ENCODE peak calls at places on chromosome 14, in ten cellular contexts. One of them, this sample, is unnamed.
A peak's percentile ranks its signal among the peaks of the same experiment; 100 is the strongest.

GRCh38 chr14:70882771-70883492 is 24.3 kb upstream of the PCNX1 start:
- DNase-seq in hepatocyte: no peak
- DNase-seq in activated CD4-positive, alpha-beta T cell treated with anti-CD3 and anti-CD28 coated beads for 1 hour: no peak
- DNase-seq in NCI-H1694: no peak
- DNase-seq in skeletal muscle cell: peak; percentile 75
- DNase-seq in EH: peak; percentile 83
- DNase-seq in midbrain: no peak
- DNase-seq in HFF-Myc: peak; percentile 82
- DNase-seq in NCI-H1092: no peak
- DNase-seq in Kasumi-1: peak; percentile 98
- DNase-seq in this sample: no peak

GRCh38 chr14:75450381-75451276 is 22.8 kb downstream of the JDP2 start:
- DNase-seq in hepatocyte: peak; percentile 70
- DNase-seq in activated CD4-positive, alpha-beta T cell treated with anti-CD3 and anti-CD28 coated beads for 1 hour: no peak
- DNase-seq in NCI-H1694: no peak
- DNase-seq in skeletal muscle cell: no peak
- DNase-seq in EH: no peak
- DNase-seq in midbrain: no peak
- DNase-seq in HFF-Myc: no peak
- DNase-seq in NCI-H1092: peak; percentile 17
- DNase-seq in Kasumi-1: no peak
- DNase-seq in this sample: no peak

GRCh38 chr14:74898694-74899093 is 17.0 kb downstream of the DLST start:
- DNase-seq in hepatocyte: peak; percentile 55
- DNase-seq in activated CD4-positive, alpha-beta T cell treated with anti-CD3 and anti-CD28 coated beads for 1 hour: no peak
- DNase-seq in NCI-H1694: no peak
- DNase-seq in skeletal muscle cell: no peak
- DNase-seq in EH: no peak
- DNase-seq in midbrain: no peak
- DNase-seq in HFF-Myc: no peak
- DNase-seq in NCI-H1092: no peak
- DNase-seq in Kasumi-1: no peak
- DNase-seq in this sample: no peak

GRCh38 chr14:49986344-49987014 is 93.6 kb downstream of the ARF6 start:
- DNase-seq in hepatocyte: no peak
- DNase-seq in activated CD4-positive, alpha-beta T cell treated with anti-CD3 and anti-CD28 coated beads for 1 hour: no peak
- DNase-seq in NCI-H1694: no peak
- DNase-seq in skeletal muscle cell: no peak
- DNase-seq in EH: peak; percentile 61
- DNase-seq in midbrain: no peak
- DNase-seq in HFF-Myc: no peak
- DNase-seq in NCI-H1092: no peak
- DNase-seq in Kasumi-1: no peak
- DNase-seq in this sample: no peak

GRCh38 chr14:65332141-65332871 is 80.2 kb upstream of the FUT8 start:
- DNase-seq in hepatocyte: no peak
- DNase-seq in activated CD4-positive, alpha-beta T cell treated with anti-CD3 and anti-CD28 coated beads for 1 hour: no peak
- DNase-seq in NCI-H1694: no peak
- DNase-seq in skeletal muscle cell: peak; percentile 23
- DNase-seq in EH: peak; percentile 69
- DNase-seq in midbrain: no peak
- DNase-seq in HFF-Myc: no peak
- DNase-seq in NCI-H1092: no peak
- DNase-seq in Kasumi-1: no peak
- DNase-seq in this sample: no peak

GRCh38 chr14:100031506-100032281 is 33.5 kb upstream of the EVL start:
- DNase-seq in hepatocyte: peak; percentile 78
- DNase-seq in activated CD4-positive, alpha-beta T cell treated with anti-CD3 and anti-CD28 coated beads for 1 hour: no peak
- DNase-seq in NCI-H1694: no peak
- DNase-seq in skeletal muscle cell: peak; percentile 96
- DNase-seq in EH: peak; percentile 99
- DNase-seq in midbrain: no peak
- DNase-seq in HFF-Myc: peak; percentile 93
- DNase-seq in NCI-H1092: no peak
- DNase-seq in Kasumi-1: peak; percentile 30
- DNase-seq in this sample: no peak

GRCh38 chr14:89767861-89768268 is 186.7 kb downstream of the EFCAB11 start:
- DNase-seq in hepatocyte: peak; percentile 34
- DNase-seq in activated CD4-positive, alpha-beta T cell treated with anti-CD3 and anti-CD28 coated beads for 1 hour: peak; percentile 50
- DNase-seq in NCI-H1694: peak; percentile 82
- DNase-seq in skeletal muscle cell: no peak
- DNase-seq in EH: peak; percentile 67
- DNase-seq in midbrain: peak; percentile 13
- DNase-seq in HFF-Myc: peak; percentile 15
- DNase-seq in NCI-H1092: peak; percentile 7
- DNase-seq in Kasumi-1: peak; percentile 77
- DNase-seq in this sample: peak; percentile 53

GRCh38 chr14:103847954-103848719 is 762 bp upstream of the PPP1R13B start:
- DNase-seq in hepatocyte: peak; percentile 81
- DNase-seq in activated CD4-positive, alpha-beta T cell treated with anti-CD3 and anti-CD28 coated beads for 1 hour: no peak
- DNase-seq in NCI-H1694: no peak
- DNase-seq in skeletal muscle cell: no peak
- DNase-seq in EH: no peak
- DNase-seq in midbrain: peak; percentile 45
- DNase-seq in HFF-Myc: no peak
- DNase-seq in NCI-H1092: peak; percentile 52
- DNase-seq in Kasumi-1: no peak
- DNase-seq in this sample: peak; percentile 51

GRCh38 chr14:22982477-22983245 is at the start of gene AJUBA:
- DNase-seq in hepatocyte: peak; percentile 93
- DNase-seq in activated CD4-positive, alpha-beta T cell treated with anti-CD3 and anti-CD28 coated beads for 1 hour: peak; percentile 53
- DNase-seq in NCI-H1694: peak; percentile 25
- DNase-seq in skeletal muscle cell: peak; percentile 87
- DNase-seq in EH: peak; percentile 93
- DNase-seq in midbrain: peak; percentile 60
- DNase-seq in HFF-Myc: peak; percentile 72
- DNase-seq in NCI-H1092: no peak
- DNase-seq in Kasumi-1: peak; percentile 90
- DNase-seq in this sample: peak; percentile 85

GRCh38 chr14:89826581-89826980 is 127.9 kb downstream of the EFCAB11 start:
- DNase-seq in hepatocyte: no peak
- DNase-seq in activated CD4-positive, alpha-beta T cell treated with anti-CD3 and anti-CD28 coated beads for 1 hour: no peak
- DNase-seq in NCI-H1694: no peak
- DNase-seq in skeletal muscle cell: no peak
- DNase-seq in EH: peak; percentile 87
- DNase-seq in midbrain: no peak
- DNase-seq in HFF-Myc: no peak
- DNase-seq in NCI-H1092: no peak
- DNase-seq in Kasumi-1: no peak
- DNase-seq in this sample: no peak

GRCh38 chr14:74179775-74180354 is 59.4 kb upstream of the VSX2 start:
- DNase-seq in hepatocyte: no peak
- DNase-seq in activated CD4-positive, alpha-beta T cell treated with anti-CD3 and anti-CD28 coated beads for 1 hour: no peak
- DNase-seq in NCI-H1694: no peak
- DNase-seq in skeletal muscle cell: no peak
- DNase-seq in EH: no peak
- DNase-seq in midbrain: no peak
- DNase-seq in HFF-Myc: no peak
- DNase-seq in NCI-H1092: no peak
- DNase-seq in Kasumi-1: no peak
- DNase-seq in this sample: no peak

GRCh38 chr14:56413721-56414120 is 165.9 kb upstream of the TMEM260 start:
- DNase-seq in hepatocyte: no peak
- DNase-seq in activated CD4-positive, alpha-beta T cell treated with anti-CD3 and anti-CD28 coated beads for 1 hour: no peak
- DNase-seq in NCI-H1694: no peak
- DNase-seq in skeletal muscle cell: no peak
- DNase-seq in EH: no peak
- DNase-seq in midbrain: no peak
- DNase-seq in HFF-Myc: no peak
- DNase-seq in NCI-H1092: no peak
- DNase-seq in Kasumi-1: no peak
- DNase-seq in this sample: no peak

GRCh38 chr14:92334050-92334449 is 11.1 kb downstream of the SLC24A4 start:
- DNase-seq in hepatocyte: no peak
- DNase-seq in activated CD4-positive, alpha-beta T cell treated with anti-CD3 and anti-CD28 coated beads for 1 hour: no peak
- DNase-seq in NCI-H1694: no peak
- DNase-seq in skeletal muscle cell: no peak
- DNase-seq in EH: no peak
- DNase-seq in midbrain: no peak
- DNase-seq in HFF-Myc: no peak
- DNase-seq in NCI-H1092: no peak
- DNase-seq in Kasumi-1: no peak
- DNase-seq in this sample: no peak

GRCh38 chr14:88765130-88765529 is 27.6 kb downstream of the EML5 start:
- DNase-seq in hepatocyte: no peak
- DNase-seq in activated CD4-positive, alpha-beta T cell treated with anti-CD3 and anti-CD28 coated beads for 1 hour: no peak
- DNase-seq in NCI-H1694: no peak
- DNase-seq in skeletal muscle cell: peak; percentile 0
- DNase-seq in EH: peak; percentile 29
- DNase-seq in midbrain: no peak
- DNase-seq in HFF-Myc: peak; percentile 19
- DNase-seq in NCI-H1092: no peak
- DNase-seq in Kasumi-1: no peak
- DNase-seq in this sample: no peak

GRCh38 chr14:94823556-94824341 is 53.8 kb upstream of the GSC start:
- DNase-seq in hepatocyte: no peak
- DNase-seq in activated CD4-positive, alpha-beta T cell treated with anti-CD3 and anti-CD28 coated beads for 1 hour: no peak
- DNase-seq in NCI-H1694: no peak
- DNase-seq in skeletal muscle cell: no peak
- DNase-seq in EH: peak; percentile 3
- DNase-seq in midbrain: peak; percentile 1
- DNase-seq in HFF-Myc: no peak
- DNase-seq in NCI-H1092: no peak
- DNase-seq in Kasumi-1: no peak
- DNase-seq in this sample: no peak

GRCh38 chr14:92600318-92601053 is 86.9 kb downstream of the RIN3 start:
- DNase-seq in hepatocyte: no peak
- DNase-seq in activated CD4-positive, alpha-beta T cell treated with anti-CD3 and anti-CD28 coated beads for 1 hour: no peak
- DNase-seq in NCI-H1694: no peak
- DNase-seq in skeletal muscle cell: peak; percentile 62
- DNase-seq in EH: peak; percentile 96
- DNase-seq in midbrain: no peak
- DNase-seq in HFF-Myc: no peak
- DNase-seq in NCI-H1092: no peak
- DNase-seq in Kasumi-1: peak; percentile 40
- DNase-seq in this sample: no peak

GRCh38 chr14:75876526-75876925 is 105.3 kb downstream of the TGFB3 start:
- DNase-seq in hepatocyte: no peak
- DNase-seq in activated CD4-positive, alpha-beta T cell treated with anti-CD3 and anti-CD28 coated beads for 1 hour: no peak
- DNase-seq in NCI-H1694: no peak
- DNase-seq in skeletal muscle cell: no peak
- DNase-seq in EH: peak; percentile 24
- DNase-seq in midbrain: peak; percentile 64
- DNase-seq in HFF-Myc: no peak
- DNase-seq in NCI-H1092: no peak
- DNase-seq in Kasumi-1: no peak
- DNase-seq in this sample: no peak

GRCh38 chr14:22180045-22180444 is 409.0 kb downstream of the DAD1 start:
- DNase-seq in hepatocyte: no peak
- DNase-seq in activated CD4-positive, alpha-beta T cell treated with anti-CD3 and anti-CD28 coated beads for 1 hour: no peak
- DNase-seq in NCI-H1694: no peak
- DNase-seq in skeletal muscle cell: no peak
- DNase-seq in EH: no peak
- DNase-seq in midbrain: no peak
- DNase-seq in HFF-Myc: no peak
- DNase-seq in NCI-H1092: no peak
- DNase-seq in Kasumi-1: no peak
- DNase-seq in this sample: no peak

GRCh38 chr14:30894923-30895515 is 20.7 kb downstream of the COCH start:
- DNase-seq in hepatocyte: no peak
- DNase-seq in activated CD4-positive, alpha-beta T cell treated with anti-CD3 and anti-CD28 coated beads for 1 hour: no peak
- DNase-seq in NCI-H1694: no peak
- DNase-seq in skeletal muscle cell: no peak
- DNase-seq in EH: peak; percentile 32
- DNase-seq in midbrain: no peak
- DNase-seq in HFF-Myc: no peak
- DNase-seq in NCI-H1092: no peak
- DNase-seq in Kasumi-1: no peak
- DNase-seq in this sample: no peak

GRCh38 chr14:88790501-88791251 is 2.1 kb downstream of the EML5 start:
- DNase-seq in hepatocyte: no peak
- DNase-seq in activated CD4-positive, alpha-beta T cell treated with anti-CD3 and anti-CD28 coated beads for 1 hour: no peak
- DNase-seq in NCI-H1694: no peak
- DNase-seq in skeletal muscle cell: no peak
- DNase-seq in EH: no peak
- DNase-seq in midbrain: no peak
- DNase-seq in HFF-Myc: no peak
- DNase-seq in NCI-H1092: no peak
- DNase-seq in Kasumi-1: no peak
- DNase-seq in this sample: no peak

GRCh38 chr14:77053046-77053841 is 24.7 kb upstream of the IRF2BPL start:
- DNase-seq in hepatocyte: peak; percentile 90
- DNase-seq in activated CD4-positive, alpha-beta T cell treated with anti-CD3 and anti-CD28 coated beads for 1 hour: peak; percentile 73
- DNase-seq in NCI-H1694: peak; percentile 94
- DNase-seq in skeletal muscle cell: no peak
- DNase-seq in EH: peak; percentile 74
- DNase-seq in midbrain: peak; percentile 53
- DNase-seq in HFF-Myc: no peak
- DNase-seq in NCI-H1092: no peak
- DNase-seq in Kasumi-1: peak; percentile 75
- DNase-seq in this sample: no peak

GRCh38 chr14:70731447-70732239 is 77.7 kb downstream of the MAP3K9 start:
- DNase-seq in hepatocyte: no peak
- DNase-seq in activated CD4-positive, alpha-beta T cell treated with anti-CD3 and anti-CD28 coated beads for 1 hour: no peak
- DNase-seq in NCI-H1694: no peak
- DNase-seq in skeletal muscle cell: no peak
- DNase-seq in EH: no peak
- DNase-seq in midbrain: no peak
- DNase-seq in HFF-Myc: no peak
- DNase-seq in NCI-H1092: no peak
- DNase-seq in Kasumi-1: no peak
- DNase-seq in this sample: no peak

GRCh38 chr14:66426451-66426850 is 59.7 kb upstream of the CCDC196 start:
- DNase-seq in hepatocyte: no peak
- DNase-seq in activated CD4-positive, alpha-beta T cell treated with anti-CD3 and anti-CD28 coated beads for 1 hour: no peak
- DNase-seq in NCI-H1694: no peak
- DNase-seq in skeletal muscle cell: no peak
- DNase-seq in EH: no peak
- DNase-seq in midbrain: no peak
- DNase-seq in HFF-Myc: no peak
- DNase-seq in NCI-H1092: no peak
- DNase-seq in Kasumi-1: no peak
- DNase-seq in this sample: no peak

GRCh38 chr14:55926007-55926406 is 192.2 kb upstream of the PELI2 start:
- DNase-seq in hepatocyte: peak; percentile 23
- DNase-seq in activated CD4-positive, alpha-beta T cell treated with anti-CD3 and anti-CD28 coated beads for 1 hour: no peak
- DNase-seq in NCI-H1694: no peak
- DNase-seq in skeletal muscle cell: no peak
- DNase-seq in EH: no peak
- DNase-seq in midbrain: no peak
- DNase-seq in HFF-Myc: no peak
- DNase-seq in NCI-H1092: peak; percentile 57
- DNase-seq in Kasumi-1: no peak
- DNase-seq in this sample: no peak

GRCh38 chr14:24233538-24233866 is 773 bp downstream of the GMPR2 start:
- DNase-seq in hepatocyte: no peak
- DNase-seq in activated CD4-positive, alpha-beta T cell treated with anti-CD3 and anti-CD28 coated beads for 1 hour: no peak
- DNase-seq in NCI-H1694: no peak
- DNase-seq in skeletal muscle cell: no peak
- DNase-seq in EH: peak; percentile 21
- DNase-seq in midbrain: no peak
- DNase-seq in HFF-Myc: no peak
- DNase-seq in NCI-H1092: no peak
- DNase-seq in Kasumi-1: no peak
- DNase-seq in this sample: no peak

GRCh38 chr14:60720962-60721330 is 3.2 kb downstream of the SIX4 start:
- DNase-seq in hepatocyte: no peak
- DNase-seq in activated CD4-positive, alpha-beta T cell treated with anti-CD3 and anti-CD28 coated beads for 1 hour: no peak
- DNase-seq in NCI-H1694: no peak
- DNase-seq in skeletal muscle cell: no peak
- DNase-seq in EH: no peak
- DNase-seq in midbrain: no peak
- DNase-seq in HFF-Myc: no peak
- DNase-seq in NCI-H1092: no peak
- DNase-seq in Kasumi-1: no peak
- DNase-seq in this sample: no peak